ENCODE peak calls at places on chromosomes 7 and 10, in seven cellular contexts. D, U, N, V, H, W and Z are unnamed samples.

GRCh38 chr7:91103365-91103764 is 160.9 kb upstream of the FZD1 start:
- DNase-seq in N (peak; percentile 61), V (no peak), H (no peak), W (no peak), D (no peak), U (no peak), Z (no peak)

GRCh38 chr10:66747451-66747850 is 178.4 kb upstream of the LRRTM3 start:
- DNase-seq in H (no peak), D (peak; percentile 46), W (peak; percentile 77), N (peak; percentile 45), U (no peak), V (peak; percentile 94), Z (peak; percentile 69)

GRCh38 chr10:77974396-77975074 is 48.0 kb upstream of the DLG5 start:
- DNase-seq in N (peak; percentile 75), W (peak; percentile 55), U (no peak), V (peak; percentile 41), H (no peak), D (peak; percentile 57), Z (no peak)

GRCh38 chr10:52778511-52779392 is 6.2 kb upstream of the MBL2 start:
- DNase-seq in W (peak; percentile 71), V (no peak), D (peak; percentile 24), U (no peak), N (peak; percentile 47), H (no peak), Z (peak; percentile 7)

GRCh38 chr10:100912013-100912608 is 652 bp upstream of the SLF2 start:
- DNase-seq in H (no peak), D (no peak), V (no peak), U (peak; percentile 36), N (no peak), W (peak; percentile 72), Z (no peak)

GRCh38 chr10:34655286-34656170 is 159.6 kb downstream of the PARD3 start:
- DNase-seq in D (peak; percentile 63), W (peak; percentile 84), H (no peak), U (peak; percentile 35), V (peak; percentile 76), N (peak; percentile 79), Z (peak; percentile 77)

GRCh38 chr7:35430547-35431153 is 176.8 kb upstream of the TBX20 start:
- DNase-seq in H (no peak), U (no peak), V (no peak), W (peak; percentile 21), N (peak; percentile 16), D (peak; percentile 45), Z (no peak)

GRCh38 chr7:4882169-4882741 is 1.3 kb downstream of the RADIL start:
- DNase-seq in H (peak; percentile 67), V (peak; percentile 12), W (peak; percentile 73), N (no peak), U (no peak), D (no peak), Z (peak; percentile 59)

GRCh38 chr10:49330127-49330665 is 31.2 kb downstream of the C10orf71 start:
- DNase-seq in W (no peak), V (no peak), D (no peak), U (no peak), N (no peak), H (no peak), Z (no peak)

GRCh38 chr10:16835223-16835622 is 18.0 kb upstream of the RSU1 start:
- DNase-seq in D (no peak), N (no peak), H (no peak), U (no peak), W (no peak), V (no peak), Z (no peak)

GRCh38 chr7:93018666-93019065 is 99.1 kb downstream of the SAMD9 start:
- DNase-seq in V (no peak), U (no peak), N (no peak), H (no peak), D (no peak), W (no peak), Z (no peak)

GRCh38 chr10:130301026-130301892 is 165.1 kb downstream of the GLRX3 start:
- DNase-seq in V (no peak), U (peak; percentile 86), D (no peak), N (peak; percentile 25), W (peak; percentile 74), H (no peak), Z (no peak)

GRCh38 chr10:34769941-34770340 is 45.2 kb downstream of the PARD3 start:
- DNase-seq in N (no peak), H (no peak), W (no peak), V (no peak), U (no peak), D (no peak), Z (no peak)

GRCh38 chr7:5350600-5351385 is 68.0 kb downstream of the SLC29A4 start:
- DNase-seq in W (no peak), V (no peak), H (no peak), D (no peak), N (no peak), U (no peak), Z (no peak)

GRCh38 chr7:4788627-4789189 is 13.3 kb downstream of the AP5Z1 start:
- DNase-seq in N (no peak), D (no peak), V (no peak), W (no peak), U (no peak), H (peak; percentile 13), Z (no peak)

GRCh38 chr7:29622335-29623265 is 59.0 kb downstream of the PRR15 start:
- DNase-seq in V (peak; percentile 75), N (peak; percentile 97), H (peak; percentile 21), D (peak; percentile 83), U (no peak), W (peak; percentile 83), Z (peak; percentile 88)

GRCh38 chr10:102172288-102172687 is 20.1 kb downstream of the NOLC1 start:
- DNase-seq in H (no peak), N (no peak), W (no peak), U (no peak), D (no peak), V (no peak), Z (no peak)

GRCh38 chr7:131943616-131944015 is 387.2 kb upstream of the PODXL start:
- DNase-seq in W (no peak), N (no peak), V (no peak), U (no peak), D (no peak), H (no peak), Z (no peak)

GRCh38 chr7:131947661-131948060 is 391.2 kb upstream of the PODXL start:
- DNase-seq in H (no peak), N (no peak), V (no peak), U (no peak), D (no peak), W (no peak), Z (no peak)

GRCh38 chr7:131944556-131945069 is 388.2 kb upstream of the PODXL start:
- DNase-seq in N (no peak), U (no peak), D (no peak), H (no peak), W (no peak), V (no peak), Z (no peak)

GRCh38 chr7:131945313-131945831 is 388.9 kb upstream of the PODXL start:
- DNase-seq in U (no peak), N (peak; percentile 32), W (peak; percentile 50), V (no peak), D (peak; percentile 15), H (peak; percentile 52), Z (no peak)

GRCh38 chr7:131945948-131946525 is 389.6 kb upstream of the PODXL start:
- DNase-seq in N (no peak), D (no peak), V (no peak), U (no peak), W (no peak), H (no peak), Z (no peak)
- TF ChIP-seq CTCF in N (no peak), D (no peak), V (no peak), U (no peak), W (no peak), H (no peak), Z (no peak)

GRCh38 chr7:25843467-25843866 is 308.5 kb upstream of the NFE2L3 start:
- DNase-seq in D (no peak), N (no peak), U (no peak), H (no peak), W (no peak), V (no peak), Z (no peak)
- H3K4me3 ChIP-seq in D (no peak overlapping the region), N (no peak overlapping the region), U (no peak overlapping the region), H (no peak overlapping the region), W (no peak overlapping the region), V (no peak overlapping the region), Z (no peak overlapping the region)

GRCh38 chr7:1569016-1569415 is 816 bp downstream of the PSMG3 start:
- DNase-seq in W (peak; percentile 27), D (no peak), V (no peak), U (no peak), H (no peak), N (peak; percentile 22), Z (no peak)

GRCh38 chr7:1567893-1568292 is 1.9 kb downstream of the PSMG3 start:
- DNase-seq in W (no peak), N (peak; percentile 34), V (peak; percentile 83), H (no peak), U (no peak), D (no peak), Z (no peak)

GRCh38 chr7:1569440-1569832 is 396 bp downstream of the PSMG3 start:
- DNase-seq in W (no peak), D (no peak), H (no peak), V (no peak), N (no peak), U (no peak), Z (no peak)

GRCh38 chr7:1566687-1567081 is 3.1 kb downstream of the PSMG3 start:
- DNase-seq in U (no peak), V (no peak), H (no peak), D (no peak), W (no peak), N (no peak), Z (no peak)

DNA sequence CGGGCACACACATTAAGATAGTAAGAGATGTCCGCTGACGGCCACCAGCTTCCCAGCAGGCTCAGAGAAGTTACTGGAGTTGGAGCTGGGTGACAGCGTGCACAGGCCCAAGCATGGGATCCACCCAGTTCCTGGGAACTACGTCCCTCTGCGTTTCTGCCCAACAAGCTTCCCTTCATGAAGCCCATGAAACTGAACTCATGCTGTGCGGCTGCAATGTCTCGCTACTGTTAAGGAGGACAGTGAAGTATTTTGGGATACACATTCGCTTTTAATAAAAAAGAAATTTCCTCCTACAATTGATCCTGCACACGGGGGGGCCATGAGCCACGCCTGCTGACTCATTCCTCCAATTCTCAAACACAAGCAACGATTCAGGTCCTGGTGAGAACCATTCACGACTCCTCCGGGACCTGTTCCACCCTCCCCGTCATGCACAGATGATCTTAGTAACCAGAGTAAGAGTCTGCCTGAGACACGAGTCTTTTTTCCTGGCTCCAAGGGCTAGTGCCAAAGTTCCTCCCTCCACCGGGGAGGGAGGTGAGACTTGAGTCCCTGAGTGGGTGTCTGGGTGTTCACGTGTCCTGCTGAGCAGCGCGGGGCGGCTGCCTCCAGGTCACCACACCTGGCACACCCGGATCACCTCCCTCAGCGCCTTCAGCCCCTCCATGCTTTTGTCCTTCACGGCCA is 2.6 kb downstream of the PSMG3 start:
- DNase-seq in H (no peak), V (peak; percentile 49), N (peak; percentile 40), U (no peak), D (peak; percentile 71), W (no peak), Z (no peak)
- TF ChIP-seq CTCF in H (no peak), V (no peak), N (no peak), U (no peak), D (no peak), W (no peak), Z (no peak)

GRCh38 chr10:26437637-26438461 is at the start of gene APBB1IP:
- DNase-seq in D (no peak), H (peak; percentile 86), N (peak; percentile 6), W (peak; percentile 69), V (no peak), U (peak; percentile 74), Z (no peak)
- H3K4me3 ChIP-seq in D (no peak within 1 kb of the TSS), H (peak within 1 kb of the TSS; percentile 56), N (no peak within 1 kb of the TSS), W (no peak within 1 kb of the TSS), V (peak within 1 kb of the TSS; percentile 16), U (no peak within 1 kb of the TSS), Z (peak within 1 kb of the TSS; percentile 3)